ENCODE peak calls at places on chromosomes 4 and X, in five cellular contexts. X is stromal cell of bone marrow; P is lower lobe of right lung; U is activated CD8-positive, alpha-beta memory T cell treated with anti-CD3 and anti-CD28 coated beads for 1 hour; D is hippocampal formation. I is an unnamed sample.

GRCh38 chr4:130478406-130478805 is 1382.5 kb downstream of the C4orf33 start:
- DNase-seq in D (no peak), U (no peak), P (no peak), X (peak), I (no peak)

GRCh38 chrX:139844163-139844562 is 88.7 kb downstream of the ATP11C start:
- DNase-seq in P (no peak), U (no peak), X (no peak), D (no peak), I (no peak)

GRCh38 chrX:16445166-16445752 is 204.7 kb upstream of the S100G start:
- DNase-seq in P (no peak), X (no peak), U (peak), D (no peak), I (no peak)

GRCh38 chr4:118005883-118006282 is 28.4 kb upstream of the NDST3 start:
- DNase-seq in X (no peak), P (no peak), D (no peak), U (no peak), I (no peak)

GRCh38 chrX:56800307-56800706 is 71.3 kb downstream of the NBDY start:
- DNase-seq in D (no peak), X (no peak), U (no peak), P (no peak), I (no peak)

GRCh38 chr4:64581422-64581821 is 172.2 kb upstream of the TECRL start:
- DNase-seq in U (no peak), D (no peak), X (peak), P (no peak), I (no peak)

GRCh38 chrX:153638436-153639176 is 8.4 kb upstream of the DUSP9 start:
- DNase-seq in D (no peak), U (no peak), X (no peak), P (no peak), I (no peak)

GRCh38 chr4:170388255-170388654 is 298.5 kb upstream of the AADAT start:
- DNase-seq in D (no peak), U (no peak), X (no peak), P (no peak), I (no peak)

GRCh38 chrX:15911729-15912550 is 57.3 kb upstream of the AP1S2 start:
- DNase-seq in X (no peak), U (no peak), P (no peak), D (no peak), I (no peak)